ENCODE peak calls at places on chromosomes 7 and 10, in eight cellular contexts. U is neural crest cell; K is astrocyte of the cerebellum; S is neural progenitor cell; D is keratinocyte; X is GM13976; A is CD8-positive, alpha-beta T cell; Q is Caco-2. N is an unnamed sample.

GRCh38 chr10:19815478-19816419 is 483 bp upstream of the PLXDC2 start:
- DNase-seq in A (no peak), Q (peak), X (no peak), S (peak), K (peak), U (peak), D (no peak), N (peak)

GRCh38 chr10:124385627-124386185 is 33.0 kb downstream of the OAT start:
- DNase-seq in K (no peak), D (no peak), A (no peak), U (no peak), Q (no peak), S (peak), X (no peak), N (no peak)

GRCh38 chr10:112471878-112472487 is 25.0 kb downstream of the VTI1A start:
- DNase-seq in X (peak), D (no peak), A (no peak), K (peak), U (no peak), Q (no peak), S (peak), N (no peak)

GRCh38 chr7:101900103-101900502 is 82.7 kb downstream of the CUX1 start:
- DNase-seq in K (no peak), U (no peak), A (no peak), Q (no peak), X (no peak), D (no peak), S (no peak), N (no peak)

GRCh38 chr7:73685311-73685710 is 1.9 kb downstream of the BUD23 start:
- DNase-seq in K (no peak), D (no peak), Q (no peak), U (no peak), X (no peak), S (no peak), A (no peak), N (no peak)

GRCh38 chr10:128103229-128103714 is 23.0 kb downstream of the MKI67 start:
- DNase-seq in X (no peak), S (no peak), U (no peak), Q (no peak), A (peak), K (no peak), D (no peak), N (no peak)

GRCh38 chr7:73521636-73522080 is 435 bp downstream of the BAZ1B start:
- DNase-seq in K (no peak), Q (no peak), S (no peak), A (no peak), U (no peak), D (no peak), X (peak), N (peak)

GRCh38 chr10:132353456-132354355 is 21.7 kb downstream of the LRRC27 start:
- DNase-seq in U (no peak), Q (no peak), X (no peak), K (no peak), S (no peak), A (no peak), D (no peak), N (no peak)

GRCh38 chr10:72048450-72049124 is 39.8 kb downstream of the SPOCK2 start:
- DNase-seq in D (peak), X (peak), K (peak), Q (peak), A (peak), S (peak), U (peak), N (peak)

GRCh38 chr10:119517235-119518141 is 25.0 kb downstream of the RGS10 start:
- DNase-seq in S (no peak), A (no peak), U (no peak), X (peak), Q (no peak), D (no peak), K (no peak), N (no peak)

GRCh38 chr7:90411510-90411909 is 8.2 kb downstream of the CLDN12 start:
- DNase-seq in A (no peak), K (no peak), U (no peak), Q (no peak), S (no peak), D (no peak), X (no peak), N (no peak)

GRCh38 chr7:27165089-27165654 is at the start of gene HOXA9:
- DNase-seq in D (peak), K (no peak), X (no peak), U (no peak), Q (peak), A (no peak), S (no peak), N (peak)

GRCh38 chr10:74292871-74293427 is 141.9 kb downstream of the ADK start:
- DNase-seq in D (no peak), S (no peak), Q (no peak), U (no peak), A (no peak), K (peak), X (no peak), N (peak)

GRCh38 chr10:62528441-62528840 is 154.3 kb downstream of the ZNF365 start:
- DNase-seq in A (no peak), X (peak), S (no peak), U (no peak), Q (no peak), D (no peak), K (no peak), N (no peak)

GRCh38 chr7:70710011-70710480 is 421.9 kb upstream of the GALNT17 start:
- DNase-seq in A (no peak), X (no peak), U (no peak), K (peak), S (no peak), Q (peak), D (peak), N (no peak)

GRCh38 chr10:4512557-4513286 is 313.3 kb upstream of the AKR1E2 start:
- DNase-seq in Q (peak), A (no peak), S (peak), D (no peak), U (no peak), X (no peak), K (no peak), N (peak)

GRCh38 chr10:62171791-62172190 is 96.9 kb downstream of the RTKN2 start:
- DNase-seq in X (no peak), Q (no peak), D (no peak), U (no peak), K (peak), S (no peak), A (no peak), N (no peak)

GRCh38 chr7:102318482-102318971 is 31.9 kb downstream of the SH2B2 start:
- DNase-seq in D (peak), S (no peak), A (no peak), X (no peak), U (no peak), K (no peak), Q (peak), N (no peak)

GRCh38 chr7:159197066-159197975 is 52.7 kb upstream of the VIPR2 start:
- DNase-seq in Q (no peak), D (no peak), X (no peak), A (no peak), U (no peak), K (no peak), S (peak), N (no peak)

GRCh38 chr10:113297226-113297625 is 255.6 kb upstream of the HABP2 start:
- DNase-seq in Q (no peak), D (no peak), K (no peak), U (no peak), S (no peak), X (no peak), A (no peak), N (no peak)

GRCh38 chr10:47384148-47384921 is at the start of gene ZNF488:
- DNase-seq in K (peak), D (peak), S (peak), U (peak), Q (peak), X (peak), A (peak), N (peak)

GRCh38 chr10:102918817-102919236 is 733 bp downstream of the CNNM2 start:
- DNase-seq in A (peak), U (no peak), D (no peak), Q (no peak), K (no peak), X (peak), S (peak), N (no peak)

GRCh38 chr10:18334116-18334867 is 194.1 kb downstream of the CACNB2 start:
- DNase-seq in U (no peak), X (no peak), A (no peak), D (no peak), S (peak), Q (no peak), K (no peak), N (no peak)

GRCh38 chr7:50092579-50093411 is at the start of gene ZPBP:
- DNase-seq in X (peak), Q (no peak), D (peak), U (peak), S (peak), A (no peak), K (peak), N (peak)

GRCh38 chr7:134415700-134416099 is 43.2 kb downstream of the AKR1B1 start:
- DNase-seq in K (no peak), A (no peak), D (no peak), Q (no peak), X (no peak), S (no peak), U (no peak), N (no peak)

GRCh38 chr10:119217401-119217800 is 10.0 kb downstream of the GRK5 start:
- DNase-seq in A (no peak), K (no peak), D (no peak), Q (no peak), S (no peak), U (no peak), X (no peak), N (no peak)

GRCh38 chr10:74282853-74283205 is 131.8 kb downstream of the ADK start:
- DNase-seq in X (no peak), D (no peak), A (no peak), U (no peak), K (no peak), S (no peak), Q (no peak), N (no peak)

GRCh38 chr10:131170042-131170983 is 141.2 kb downstream of the TCERG1L start:
- DNase-seq in U (no peak), D (no peak), Q (no peak), S (no peak), A (no peak), X (no peak), K (no peak), N (no peak)

GRCh38 chr10:77548671-77549070 is 88.9 kb downstream of the KCNMA1 start:
- DNase-seq in S (no peak), X (no peak), U (no peak), K (no peak), Q (no peak), D (no peak), A (no peak), N (no peak)

GRCh38 chr7:32890010-32890552 is 1.5 kb downstream of the KBTBD2 start:
- DNase-seq in U (no peak), D (no peak), X (no peak), Q (peak), A (no peak), K (no peak), S (peak), N (no peak)

GRCh38 chr7:90994601-90995000 is 269.6 kb upstream of the FZD1 start:
- DNase-seq in Q (no peak), D (no peak), X (no peak), S (no peak), U (no peak), K (no peak), A (no peak), N (no peak)

GRCh38 chr10:133249094-133249780 is 11.6 kb downstream of the VENTX start:
- DNase-seq in Q (no peak), K (no peak), A (no peak), D (no peak), S (no peak), X (no peak), U (no peak), N (no peak)

GRCh38 chr10:84818956-84819355 is 490.6 kb downstream of the CCSER2 start:
- DNase-seq in Q (no peak), X (no peak), D (no peak), A (no peak), S (no peak), K (no peak), U (no peak), N (no peak)

GRCh38 chr10:125023862-125024495 is 82.1 kb downstream of the ZRANB1 start:
- DNase-seq in Q (no peak), X (no peak), S (no peak), U (no peak), K (no peak), A (no peak), D (no peak), N (no peak)

GRCh38 chr10:95350212-95350829 is 59.5 kb upstream of the PDLIM1 start:
- DNase-seq in X (no peak), U (no peak), S (no peak), K (no peak), Q (no peak), A (no peak), D (no peak), N (no peak)

GRCh38 chr10:127303105-127303504 is 106.7 kb upstream of the INSYN2A start:
- DNase-seq in X (no peak), Q (no peak), S (no peak), D (no peak), A (no peak), U (no peak), K (no peak), N (no peak)

DNA sequence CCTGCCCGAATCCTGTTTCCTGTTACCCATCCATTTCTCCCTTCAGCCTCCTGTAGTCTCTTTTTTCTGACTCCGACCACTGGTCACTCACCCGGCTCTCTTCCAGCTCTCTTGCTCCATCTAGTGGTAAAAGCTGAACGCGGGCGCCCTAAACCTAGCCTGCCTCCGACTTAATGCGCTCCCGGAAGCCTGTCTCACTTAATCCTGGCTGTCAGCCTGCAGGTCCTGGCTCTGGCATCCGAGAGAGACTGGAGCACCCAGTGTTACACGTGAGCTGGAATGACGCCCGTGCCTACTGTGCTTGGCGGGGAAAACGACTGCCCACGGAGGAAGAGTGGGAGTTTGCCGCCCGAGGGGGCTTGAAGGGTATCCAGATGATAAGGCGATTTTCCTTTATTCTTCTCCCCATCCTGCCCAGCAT is 10.3 kb downstream of the SUMF2 start:
- DNase-seq in Q (peak), K (peak), U (peak), A (peak), S (peak), D (no peak), X (peak), N (peak)
- TF ChIP-seq CTCF in Q (peak), K (peak), U (peak), A (peak), S (peak), D (peak), X (peak), N (peak)

GRCh38 chr7:95421847-95422444 is 12.9 kb downstream of the PON2 start:
- DNase-seq in A (no peak), S (no peak), U (no peak), Q (no peak), X (no peak), D (no peak), K (no peak), N (no peak)

GRCh38 chr7:95427123-95427522 is 7.7 kb downstream of the PON2 start:
- DNase-seq in K (no peak), U (no peak), S (no peak), X (no peak), Q (no peak), D (no peak), A (no peak), N (no peak)

GRCh38 chr7:95427914-95428516 is 6.8 kb downstream of the PON2 start:
- DNase-seq in A (no peak), U (no peak), K (no peak), Q (no peak), D (no peak), S (peak), X (no peak), N (no peak)

GRCh38 chr7:95420996-95421846 is 13.6 kb downstream of the PON2 start:
- DNase-seq in K (no peak), D (no peak), A (no peak), X (no peak), U (no peak), S (no peak), Q (no peak), N (no peak)

DNA sequence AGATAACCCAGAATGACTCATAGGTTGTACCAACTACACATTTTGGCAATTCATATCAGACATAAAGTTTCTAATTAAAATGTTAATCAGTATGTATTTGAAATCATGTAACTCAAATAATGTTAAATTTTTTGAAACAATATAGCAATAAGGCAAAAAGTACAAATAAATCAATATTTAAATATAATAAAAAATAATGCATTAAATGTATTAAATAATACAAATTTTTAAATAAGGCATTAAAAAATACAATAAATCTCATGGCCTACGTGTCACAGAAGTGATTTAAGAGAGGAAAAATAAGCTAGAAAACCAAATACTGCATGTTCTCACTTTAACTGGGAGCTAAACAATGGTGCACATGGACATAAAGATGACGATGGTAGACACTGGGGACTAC is 9.1 kb downstream of the PON2 start:
- DNase-seq in K (no peak), S (no peak), U (no peak), A (no peak), Q (no peak), D (no peak), X (no peak), N (no peak)
- TF ChIP-seq CTCF in K (no peak), S (no peak), U (no peak), A (no peak), Q (no peak), D (no peak), X (no peak), N (no peak)

GRCh38 chr7:16646427-16647081 is 573 bp downstream of the BZW2 start:
- DNase-seq in D (no peak), X (no peak), U (no peak), Q (peak), K (no peak), A (no peak), S (no peak), N (no peak)

GRCh38 chr7:16644624-16644986 is 949 bp downstream of the ANKMY2 start:
- DNase-seq in S (peak), U (peak), K (no peak), D (no peak), A (peak), Q (peak), X (peak), N (peak)

GRCh38 chr7:16644157-16644556 is 1.4 kb downstream of the ANKMY2 start:
- DNase-seq in Q (no peak), K (no peak), U (no peak), D (no peak), X (no peak), A (no peak), S (no peak), N (no peak)

GRCh38 chr7:16644987-16645592 is 464 bp downstream of the ANKMY2 start:
- DNase-seq in S (peak), U (peak), Q (peak), A (no peak), K (no peak), D (no peak), X (peak), N (peak)

DNA sequence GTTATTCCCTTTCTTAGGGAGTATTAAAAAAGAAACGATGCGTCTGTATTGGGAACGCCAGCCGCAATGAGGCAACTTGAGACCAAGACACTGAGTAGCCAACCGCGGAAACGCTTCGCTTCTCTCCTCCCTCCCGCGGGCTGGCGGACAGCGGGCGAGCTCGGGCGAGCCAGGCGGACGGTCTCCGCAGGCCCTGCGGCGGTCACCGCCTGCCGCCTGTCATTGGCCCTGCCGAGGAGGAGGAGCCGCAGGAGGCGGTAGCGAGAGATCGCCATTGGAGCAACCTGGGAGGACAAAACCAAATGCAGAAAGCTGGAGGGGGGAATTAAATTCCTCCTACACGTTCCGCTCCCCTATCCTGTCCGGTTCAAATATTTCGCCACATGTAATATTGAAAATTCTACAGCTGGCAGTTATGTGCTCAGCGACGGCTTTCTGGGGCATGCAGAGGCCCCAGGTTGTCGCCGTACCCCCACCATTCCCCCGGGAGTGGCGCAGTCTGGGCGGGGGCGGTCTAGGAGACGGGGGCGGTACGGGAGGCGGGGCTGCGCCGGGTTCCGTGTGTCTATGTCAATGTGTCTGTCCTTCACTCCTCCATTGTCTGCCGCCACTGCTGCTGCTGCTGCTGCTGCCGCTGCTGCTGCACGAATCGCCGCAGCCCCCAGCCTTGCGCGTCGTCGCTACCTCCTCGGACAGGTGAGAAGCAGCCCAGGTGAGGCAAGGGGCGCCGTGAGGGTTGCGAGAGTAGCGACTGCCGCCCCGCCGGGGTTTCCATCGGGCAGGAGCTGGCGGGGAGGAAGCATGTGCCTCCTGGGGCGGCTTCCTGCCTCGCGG is at the start of the genes ANKMY2 and BZW2:
- DNase-seq in K (peak), S (peak), A (peak), X (peak), Q (peak), D (peak), U (peak), N (peak)
- TF ChIP-seq CTCF in K (no peak), S (no peak), A (no peak), X (no peak), Q (no peak), D (no peak), U (no peak), N (no peak)

DNA sequence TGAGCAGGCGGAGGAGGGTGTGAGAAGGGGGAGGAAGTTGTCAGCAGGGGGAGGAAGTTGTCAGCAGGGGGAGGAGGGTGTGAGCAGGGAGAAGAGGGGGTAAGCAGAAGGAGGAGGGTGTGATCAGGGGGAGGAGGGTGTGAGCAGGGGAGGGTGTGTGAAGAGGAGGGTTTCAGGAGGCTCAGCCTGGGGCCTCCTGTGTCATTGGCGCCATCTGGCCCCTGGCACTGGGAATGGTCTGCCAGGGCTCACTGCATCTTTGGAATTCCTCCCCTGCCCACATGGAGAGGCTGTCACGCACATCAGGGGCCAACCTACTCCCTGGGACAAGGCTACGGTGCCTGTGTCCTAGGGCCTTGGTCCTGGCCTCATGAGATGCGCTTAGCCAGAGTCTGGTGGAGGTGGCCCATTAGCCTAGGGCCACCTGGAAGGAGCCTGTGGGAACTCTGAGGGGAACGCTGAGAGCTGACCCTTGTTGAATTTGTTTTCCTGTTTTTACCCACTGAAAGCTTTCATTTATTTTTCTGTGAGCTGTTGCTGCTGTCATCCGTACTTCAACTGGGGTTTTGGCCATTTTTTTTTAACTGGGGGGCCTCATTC is 18.0 kb downstream of the CAMK2B start:
- DNase-seq in K (no peak), A (no peak), S (peak), X (peak), Q (peak), U (peak), D (peak), N (peak)
- TF ChIP-seq CTCF in K (no peak), A (no peak), S (peak), X (peak), Q (no peak), U (no peak), D (peak), N (no peak)

GRCh38 chr10:70348228-70348850 is 34.1 kb downstream of the LRRC20 start:
- DNase-seq in U (no peak), S (peak), K (no peak), Q (no peak), X (peak), D (no peak), A (peak), N (peak)
- TF ChIP-seq CTCF in U (peak), S (peak), K (peak), Q (peak), X (peak), D (peak), A (peak), N (peak)